ENCODE peak calls at places on chromosomes 7 and 10, in five cellular contexts. One of them, this sample, is unnamed.

GRCh38 chr7:69568266-69568665 is 30.0 kb upstream of the AUTS2 start:
- DNase-seq in AG08396: no peak
- DNase-seq in NCI-H1105 treated with DMSO at 0.1 percent for 48 hours: no peak
- DNase-seq in NCI-H2171 treated with DMSO at 0.1 percent for 48 hours: no peak
- DNase-seq in neuronal stem cell: no peak
- DNase-seq in this sample: no peak

GRCh38 chr7:83015921-83016320 is 146.8 kb downstream of the PCLO start:
- DNase-seq in AG08396: no peak
- DNase-seq in NCI-H1105 treated with DMSO at 0.1 percent for 48 hours: no peak
- DNase-seq in NCI-H2171 treated with DMSO at 0.1 percent for 48 hours: no peak
- DNase-seq in neuronal stem cell: no peak
- DNase-seq in this sample: no peak

GRCh38 chr7:4724648-4725013 is 42.5 kb downstream of the FOXK1 start:
- DNase-seq in AG08396: peak
- DNase-seq in NCI-H1105 treated with DMSO at 0.1 percent for 48 hours: no peak
- DNase-seq in NCI-H2171 treated with DMSO at 0.1 percent for 48 hours: no peak
- DNase-seq in neuronal stem cell: no peak
- DNase-seq in this sample: no peak

GRCh38 chr7:51141451-51141971 is 175.1 kb downstream of the COBL start:
- DNase-seq in AG08396: peak
- DNase-seq in NCI-H1105 treated with DMSO at 0.1 percent for 48 hours: peak
- DNase-seq in NCI-H2171 treated with DMSO at 0.1 percent for 48 hours: peak
- DNase-seq in neuronal stem cell: peak
- DNase-seq in this sample: peak

GRCh38 chr10:1475095-1475583 is 262.2 kb downstream of the ADARB2 start:
- DNase-seq in AG08396: no peak
- DNase-seq in NCI-H1105 treated with DMSO at 0.1 percent for 48 hours: no peak
- DNase-seq in NCI-H2171 treated with DMSO at 0.1 percent for 48 hours: no peak
- DNase-seq in neuronal stem cell: no peak
- DNase-seq in this sample: no peak

GRCh38 chr10:103089493-103089892 is 103.6 kb downstream of the NT5C2 start:
- DNase-seq in AG08396: no peak
- DNase-seq in NCI-H1105 treated with DMSO at 0.1 percent for 48 hours: no peak
- DNase-seq in NCI-H2171 treated with DMSO at 0.1 percent for 48 hours: no peak
- DNase-seq in neuronal stem cell: no peak
- DNase-seq in this sample: no peak

GRCh38 chr7:106823631-106824030 is 41.5 kb upstream of the PIK3CG start:
- DNase-seq in AG08396: no peak
- DNase-seq in NCI-H1105 treated with DMSO at 0.1 percent for 48 hours: no peak
- DNase-seq in NCI-H2171 treated with DMSO at 0.1 percent for 48 hours: no peak
- DNase-seq in neuronal stem cell: no peak
- DNase-seq in this sample: no peak

GRCh38 chr10:59808896-59809643 is 55.8 kb upstream of the MRLN start:
- DNase-seq in AG08396: peak
- DNase-seq in NCI-H1105 treated with DMSO at 0.1 percent for 48 hours: peak
- DNase-seq in NCI-H2171 treated with DMSO at 0.1 percent for 48 hours: peak
- DNase-seq in neuronal stem cell: peak
- DNase-seq in this sample: peak

GRCh38 chr7:151822541-151823181 is 54.3 kb downstream of the PRKAG2 start:
- DNase-seq in AG08396: no peak
- DNase-seq in NCI-H1105 treated with DMSO at 0.1 percent for 48 hours: no peak
- DNase-seq in NCI-H2171 treated with DMSO at 0.1 percent for 48 hours: no peak
- DNase-seq in neuronal stem cell: no peak
- DNase-seq in this sample: no peak

GRCh38 chr10:130493021-130493420 is 356.8 kb downstream of the GLRX3 start:
- DNase-seq in AG08396: no peak
- DNase-seq in NCI-H1105 treated with DMSO at 0.1 percent for 48 hours: no peak
- DNase-seq in NCI-H2171 treated with DMSO at 0.1 percent for 48 hours: no peak
- DNase-seq in neuronal stem cell: no peak
- DNase-seq in this sample: no peak

GRCh38 chr10:78382776-78383175 is 349.1 kb downstream of the RPS24 start:
- DNase-seq in AG08396: no peak
- DNase-seq in NCI-H1105 treated with DMSO at 0.1 percent for 48 hours: no peak
- DNase-seq in NCI-H2171 treated with DMSO at 0.1 percent for 48 hours: no peak
- DNase-seq in neuronal stem cell: no peak
- DNase-seq in this sample: no peak

GRCh38 chr10:30189254-30189583 is 129.8 kb upstream of the JCAD start:
- DNase-seq in AG08396: no peak
- DNase-seq in NCI-H1105 treated with DMSO at 0.1 percent for 48 hours: no peak
- DNase-seq in NCI-H2171 treated with DMSO at 0.1 percent for 48 hours: no peak
- DNase-seq in neuronal stem cell: no peak
- DNase-seq in this sample: no peak

GRCh38 chr7:29102554-29103151 is 43.7 kb downstream of the CPVL start:
- DNase-seq in AG08396: peak
- DNase-seq in NCI-H1105 treated with DMSO at 0.1 percent for 48 hours: peak
- DNase-seq in NCI-H2171 treated with DMSO at 0.1 percent for 48 hours: no peak
- DNase-seq in neuronal stem cell: no peak
- DNase-seq in this sample: peak

GRCh38 chr10:93672890-93673289 is 29.5 kb downstream of the FRA10AC1 start:
- DNase-seq in AG08396: no peak
- DNase-seq in NCI-H1105 treated with DMSO at 0.1 percent for 48 hours: no peak
- DNase-seq in NCI-H2171 treated with DMSO at 0.1 percent for 48 hours: no peak
- DNase-seq in neuronal stem cell: no peak
- DNase-seq in this sample: no peak

GRCh38 chr10:99828464-99828863 is 46.0 kb downstream of the ABCC2 start:
- DNase-seq in AG08396: no peak
- DNase-seq in NCI-H1105 treated with DMSO at 0.1 percent for 48 hours: no peak
- DNase-seq in NCI-H2171 treated with DMSO at 0.1 percent for 48 hours: no peak
- DNase-seq in neuronal stem cell: no peak
- DNase-seq in this sample: no peak

GRCh38 chr7:46424934-46425333 is 503.9 kb upstream of the IGFBP3 start:
- DNase-seq in AG08396: no peak
- DNase-seq in NCI-H1105 treated with DMSO at 0.1 percent for 48 hours: no peak
- DNase-seq in NCI-H2171 treated with DMSO at 0.1 percent for 48 hours: no peak
- DNase-seq in neuronal stem cell: no peak
- DNase-seq in this sample: peak

GRCh38 chr7:37363536-37364172 is 85.0 kb downstream of the ELMO1 start:
- DNase-seq in AG08396: no peak
- DNase-seq in NCI-H1105 treated with DMSO at 0.1 percent for 48 hours: no peak
- DNase-seq in NCI-H2171 treated with DMSO at 0.1 percent for 48 hours: no peak
- DNase-seq in neuronal stem cell: no peak
- DNase-seq in this sample: no peak

GRCh38 chr10:74231375-74231774 is 80.4 kb downstream of the ADK start:
- DNase-seq in AG08396: no peak
- DNase-seq in NCI-H1105 treated with DMSO at 0.1 percent for 48 hours: no peak
- DNase-seq in NCI-H2171 treated with DMSO at 0.1 percent for 48 hours: no peak
- DNase-seq in neuronal stem cell: no peak
- DNase-seq in this sample: no peak

GRCh38 chr10:133022784-133023115 is 65.0 kb upstream of the ADGRA1 start:
- DNase-seq in AG08396: peak
- DNase-seq in NCI-H1105 treated with DMSO at 0.1 percent for 48 hours: no peak
- DNase-seq in NCI-H2171 treated with DMSO at 0.1 percent for 48 hours: no peak
- DNase-seq in neuronal stem cell: no peak
- DNase-seq in this sample: peak

GRCh38 chr7:127251458-127252379 is 1.0 kb downstream of the GRM8 start:
- DNase-seq in AG08396: peak
- DNase-seq in NCI-H1105 treated with DMSO at 0.1 percent for 48 hours: peak
- DNase-seq in NCI-H2171 treated with DMSO at 0.1 percent for 48 hours: peak
- DNase-seq in neuronal stem cell: peak
- DNase-seq in this sample: no peak

GRCh38 chr7:110090113-110090820 is 1000.7 kb upstream of the LRRN3 start:
- DNase-seq in AG08396: peak
- DNase-seq in NCI-H1105 treated with DMSO at 0.1 percent for 48 hours: no peak
- DNase-seq in NCI-H2171 treated with DMSO at 0.1 percent for 48 hours: no peak
- DNase-seq in neuronal stem cell: no peak
- DNase-seq in this sample: peak

GRCh38 chr10:125662616-125663015 is 20.3 kb downstream of the TEX36 start:
- DNase-seq in AG08396: no peak
- DNase-seq in NCI-H1105 treated with DMSO at 0.1 percent for 48 hours: no peak
- DNase-seq in NCI-H2171 treated with DMSO at 0.1 percent for 48 hours: no peak
- DNase-seq in neuronal stem cell: no peak
- DNase-seq in this sample: no peak

GRCh38 chr10:48470115-48470892 is 134.6 kb downstream of the ARHGAP22 start:
- DNase-seq in AG08396: no peak
- DNase-seq in NCI-H1105 treated with DMSO at 0.1 percent for 48 hours: no peak
- DNase-seq in NCI-H2171 treated with DMSO at 0.1 percent for 48 hours: no peak
- DNase-seq in neuronal stem cell: no peak
- DNase-seq in this sample: peak

GRCh38 chr7:23396222-23396621 is 74.1 kb downstream of the IGF2BP3 start:
- DNase-seq in AG08396: no peak
- DNase-seq in NCI-H1105 treated with DMSO at 0.1 percent for 48 hours: no peak
- DNase-seq in NCI-H2171 treated with DMSO at 0.1 percent for 48 hours: no peak
- DNase-seq in neuronal stem cell: no peak
- DNase-seq in this sample: peak